ENCODE peak calls at places on chromosomes 4 and X, in ten cellular contexts. V is left ventricle myocardium inferior, S is ureter, D is SHP77, W is SJSA1, X is AG04450, T is naive B cell, A is OCI-LY7, R is AG09309, I is sciatic nerve. O is an unnamed sample.

GRCh38 chr4:183444953-183445543 is 612 bp downstream of the CDKN2AIP start:
- DNase-seq in V (peak; percentile 45), S (peak; percentile 50), D (no peak), W (no peak), X (no peak), T (no peak), A (peak; percentile 75), R (no peak), I (peak; percentile 69), O (peak; percentile 71)

GRCh38 chr4:8269535-8270417 is at the start of gene HTRA3:
- DNase-seq in V (peak; percentile 74), S (no peak), D (no peak), W (no peak), X (peak; percentile 7), T (no peak), A (no peak), R (no peak), I (no peak), O (peak; percentile 74)

GRCh38 chr4:680931-681645 is 6.7 kb downstream of the MYL5 start:
- DNase-seq in V (peak; percentile 78), S (peak; percentile 74), D (peak; percentile 21), W (no peak), X (no peak), T (peak; percentile 49), A (no peak), R (no peak), I (peak; percentile 85), O (peak; percentile 90)

GRCh38 chrX:129790808-129791207 is 11.1 kb downstream of the SASH3 start:
- DNase-seq in V (no peak), S (no peak), D (no peak), W (no peak), X (no peak), T (no peak), A (no peak), R (no peak), I (peak; percentile 32), O (no peak)

GRCh38 chr4:41644288-41644914 is 104.1 kb downstream of the PHOX2B start:
- DNase-seq in V (peak; percentile 77), S (peak; percentile 65), D (no peak), W (no peak), X (no peak), T (no peak), A (no peak), R (no peak), I (peak; percentile 87), O (peak; percentile 93)

GRCh38 chr4:83308672-83309071 is 24.1 kb upstream of the COQ2 start:
- DNase-seq in V (no peak), S (no peak), D (no peak), W (no peak), X (no peak), T (no peak), A (no peak), R (no peak), I (no peak), O (peak; percentile 79)

GRCh38 chrX:111110098-111110775 is 14.2 kb downstream of the PAK3 start:
- DNase-seq in V (no peak), S (no peak), D (no peak), W (no peak), X (no peak), T (no peak), A (no peak), R (no peak), I (no peak), O (no peak)

GRCh38 chr4:66023061-66023460 is 352.8 kb upstream of the EPHA5 start:
- DNase-seq in V (no peak), S (no peak), D (no peak), W (no peak), X (no peak), T (no peak), A (no peak), R (no peak), I (no peak), O (no peak)

GRCh38 chrX:152881289-152881688 is 16.6 kb upstream of the ZNF185 start:
- DNase-seq in V (no peak), S (no peak), D (no peak), W (no peak), X (no peak), T (no peak), A (no peak), R (no peak), I (no peak), O (no peak)

GRCh38 chrX:116667760-116668159 is 205.0 kb upstream of the CT83 start:
- DNase-seq in V (peak; percentile 18), S (no peak), D (no peak), W (no peak), X (no peak), T (no peak), A (no peak), R (no peak), I (no peak), O (no peak)

GRCh38 chr4:144894525-144894924 is 203.5 kb downstream of the ANAPC10 start:
- DNase-seq in V (no peak), S (no peak), D (no peak), W (peak; percentile 17), X (no peak), T (no peak), A (no peak), R (no peak), I (peak; percentile 69), O (no peak)

GRCh38 chr4:119585771-119586170 is 42.8 kb downstream of the PDE5A start:
- DNase-seq in V (no peak), S (no peak), D (no peak), W (no peak), X (no peak), T (no peak), A (no peak), R (no peak), I (no peak), O (no peak)

GRCh38 chr4:140668111-140668510 is 88.1 kb downstream of the TBC1D9 start:
- DNase-seq in V (no peak), S (no peak), D (no peak), W (no peak), X (no peak), T (no peak), A (no peak), R (no peak), I (no peak), O (no peak)

GRCh38 chr4:2183394-2183793 is 58.5 kb downstream of the HAUS3 start:
- DNase-seq in V (no peak), S (no peak), D (no peak), W (no peak), X (no peak), T (no peak), A (no peak), R (no peak), I (no peak), O (no peak)

GRCh38 chrX:108699368-108699767 is 37.0 kb downstream of the IRS4 start:
- DNase-seq in V (no peak), S (no peak), D (no peak), W (peak; percentile 5), X (no peak), T (no peak), A (peak; percentile 7), R (no peak), I (no peak), O (no peak)

GRCh38 chr4:53365121-53365485 is 758 bp downstream of the SCFD2 start:
- DNase-seq in V (no peak), S (no peak), D (peak; percentile 52), W (peak; percentile 5), X (no peak), T (no peak), A (peak; percentile 51), R (no peak), I (no peak), O (peak; percentile 61)

GRCh38 chrX:77442728-77443127 is 4.5 kb upstream of the FGF16 start:
- DNase-seq in V (no peak), S (no peak), D (no peak), W (peak; percentile 44), X (peak; percentile 4), T (no peak), A (no peak), R (peak; percentile 37), I (no peak), O (peak; percentile 63)

GRCh38 chrX:109964390-109964789 is 38.5 kb upstream of the TMEM164 start:
- DNase-seq in V (no peak), S (no peak), D (no peak), W (no peak), X (no peak), T (no peak), A (no peak), R (no peak), I (no peak), O (no peak)

GRCh38 chr4:78651250-78651860 is 99.8 kb downstream of the ANXA3 start:
- DNase-seq in V (no peak), S (no peak), D (no peak), W (no peak), X (no peak), T (no peak), A (no peak), R (no peak), I (no peak), O (no peak)

GRCh38 chr4:19944251-19944650 is 307.5 kb upstream of the SLIT2 start:
- DNase-seq in V (no peak), S (no peak), D (no peak), W (peak; percentile 4), X (no peak), T (no peak), A (no peak), R (no peak), I (no peak), O (no peak)

GRCh38 chrX:84715315-84715714 is 213.1 kb upstream of the HDX start:
- DNase-seq in V (no peak), S (no peak), D (no peak), W (no peak), X (no peak), T (no peak), A (peak; percentile 41), R (no peak), I (no peak), O (no peak)

GRCh38 chr4:128123036-128123435 is 61.9 kb downstream of the LARP1B start:
- DNase-seq in V (no peak), S (no peak), D (no peak), W (no peak), X (no peak), T (no peak), A (no peak), R (no peak), I (no peak), O (peak; percentile 89)

GRCh38 chr4:65624651-65625050 is 45.6 kb downstream of the EPHA5 start:
- DNase-seq in V (no peak), S (no peak), D (no peak), W (no peak), X (no peak), T (no peak), A (no peak), R (no peak), I (no peak), O (no peak)

O was measured in islet precursor cell.